ENCODE peak calls at places on chromosome 3, in eight cellular contexts. K is fibroblast of the conjunctiva; F is NCI-H1092 treated with DMSO at 0.1 percent for 48 hours; V is activated CD4-positive, alpha-beta T cell treated with anti-CD3 and anti-CD28 coated beads for 48 hours; W is activated naive CD4-positive, alpha-beta T cell; Q is stromal cell of bone marrow; O is cardiac muscle cell; L is cardiac fibroblast. G is an unnamed sample.

GRCh38 chr3:9916734-9917680 is at the start of gene IL17RC:
- DNase-seq in K (peak; percentile 84), F (no peak), V (peak; percentile 70), W (peak; percentile 24), Q (peak; percentile 79), O (peak; percentile 87), L (peak; percentile 87), G (no peak)

GRCh38 chr3:189282751-189283150 is 111.0 kb downstream of the TPRG1 start:
- DNase-seq in K (no peak), F (no peak), V (no peak), W (no peak), Q (no peak), O (no peak), L (no peak), G (no peak)

GRCh38 chr3:117463276-117463675 is 753.7 kb downstream of the TUSC7 start:
- DNase-seq in K (peak; percentile 6), F (no peak), V (no peak), W (no peak), Q (peak; percentile 55), O (no peak), L (no peak), G (no peak)

GRCh38 chr3:83011471-83011870 is 1250.0 kb upstream of the GBE1 start:
- DNase-seq in K (no peak), F (no peak), V (no peak), W (no peak), Q (no peak), O (no peak), L (no peak), G (no peak)

GRCh38 chr3:171970301-171970788 is 69.0 kb upstream of the FNDC3B start:
- DNase-seq in K (no peak), F (no peak), V (no peak), W (no peak), Q (no peak), O (no peak), L (peak; percentile 29), G (no peak)

GRCh38 chr3:36615861-36616260 is 148.5 kb downstream of the DCLK3 start:
- DNase-seq in K (no peak), F (no peak), V (no peak), W (no peak), Q (no peak), O (no peak), L (no peak), G (no peak)

GRCh38 chr3:51985971-51986947 is 2.9 kb downstream of the ACY1 start:
- DNase-seq in K (no peak), F (no peak), V (no peak), W (no peak), Q (no peak), O (no peak), L (no peak), G (no peak)

GRCh38 chr3:85475346-85475745 is 516.6 kb downstream of the CADM2 start:
- DNase-seq in K (no peak), F (no peak), V (no peak), W (no peak), Q (no peak), O (no peak), L (no peak), G (no peak)

GRCh38 chr3:149462653-149463052 is 11.8 kb upstream of the TM4SF4 start:
- DNase-seq in K (no peak), F (no peak), V (no peak), W (no peak), Q (peak; percentile 61), O (no peak), L (peak; percentile 15), G (no peak)

GRCh38 chr3:134327594-134327975 is 46.7 kb downstream of the AMOTL2 start:
- DNase-seq in K (no peak), F (no peak), V (no peak), W (no peak), Q (peak; percentile 47), O (peak; percentile 55), L (no peak), G (no peak)

GRCh38 chr3:65128346-65128745 is 440.5 kb upstream of the ADAMTS9 start:
- DNase-seq in K (no peak), F (no peak), V (no peak), W (no peak), Q (no peak), O (no peak), L (no peak), G (no peak)

GRCh38 chr3:146271180-146271579 is 20.3 kb upstream of the PLSCR4 start:
- DNase-seq in K (no peak), F (no peak), V (no peak), W (no peak), Q (no peak), O (no peak), L (no peak), G (no peak)

GRCh38 chr3:113551821-113552220 is 19.5 kb downstream of the SIDT1 start:
- DNase-seq in K (no peak), F (no peak), V (no peak), W (no peak), Q (no peak), O (no peak), L (no peak), G (no peak)

GRCh38 chr3:149010504-149010951 is 19.2 kb downstream of the GYG1 start:
- DNase-seq in K (no peak), F (no peak), V (no peak), W (no peak), Q (no peak), O (peak; percentile 84), L (peak; percentile 71), G (no peak)

GRCh38 chr3:95460274-95460673 is 1354.1 kb upstream of the EPHA6 start:
- DNase-seq in K (no peak), F (no peak), V (no peak), W (no peak), Q (no peak), O (no peak), L (peak; percentile 3), G (no peak)

GRCh38 chr3:109532257-109533216 is 195.2 kb upstream of the DPPA4 start:
- DNase-seq in K (peak; percentile 73), F (no peak), V (peak; percentile 48), W (no peak), Q (peak; percentile 28), O (peak; percentile 88), L (peak; percentile 91), G (no peak)

GRCh38 chr3:152159328-152159727 is 109.4 kb upstream of the MBNL1 start:
- DNase-seq in K (peak; percentile 49), F (no peak), V (no peak), W (no peak), Q (peak; percentile 84), O (peak; percentile 50), L (peak; percentile 42), G (no peak)

G was measured in GOT3.